ENCODE peak calls at places on chromosomes 7 and 10, in four cellular contexts. One of them, this sample, is unnamed.

GRCh38 chr10:50021646-50022045 is 33.4 kb downstream of the AGAP6 start:
- DNase-seq in GM12878: no peak
- DNase-seq in K562: no peak
- DNase-seq in HepG2: no peak
- DNase-seq in this sample: no peak

GRCh38 chr10:75202321-75203096 is 8.1 kb upstream of the VDAC2 start:
- DNase-seq in K562: no peak
- DNase-seq in GM12878: no peak
- DNase-seq in HepG2: peak
- DNase-seq in this sample: no peak

GRCh38 chr7:99551329-99551728 is 585 bp downstream of the FAM200A start:
- DNase-seq in HepG2: no peak
- DNase-seq in K562: no peak
- DNase-seq in GM12878: no peak
- DNase-seq in this sample: peak

GRCh38 chr10:84370268-84370667 is 41.9 kb downstream of the CCSER2 start:
- DNase-seq in HepG2: no peak
- DNase-seq in GM12878: no peak
- DNase-seq in K562: no peak
- DNase-seq in this sample: no peak

GRCh38 chr10:88661018-88661417 is 3.2 kb upstream of the LIPF start:
- DNase-seq in HepG2: no peak
- DNase-seq in K562: no peak
- DNase-seq in GM12878: no peak
- DNase-seq in this sample: no peak

GRCh38 chr7:135847242-135847641 is 98.6 kb upstream of the FAM180A start:
- DNase-seq in GM12878: no peak
- DNase-seq in HepG2: no peak
- DNase-seq in K562: no peak
- DNase-seq in this sample: no peak

GRCh38 chr7:44077681-44078091 is 4.6 kb downstream of the POLM start:
- DNase-seq in HepG2: no peak
- DNase-seq in GM12878: no peak
- DNase-seq in K562: no peak
- DNase-seq in this sample: no peak

GRCh38 chr7:114087674-114088539 is 169.1 kb upstream of the PPP1R3A start:
- DNase-seq in HepG2: no peak
- DNase-seq in K562: no peak
- DNase-seq in GM12878: no peak
- DNase-seq in this sample: peak

GRCh38 chr10:88038268-88038667 is 174.8 kb downstream of the PTEN start:
- DNase-seq in GM12878: no peak
- DNase-seq in HepG2: no peak
- DNase-seq in K562: no peak
- DNase-seq in this sample: no peak

GRCh38 chr10:51006686-51007085 is 67.6 kb upstream of the PRKG1 start:
- DNase-seq in GM12878: no peak
- DNase-seq in HepG2: no peak
- DNase-seq in K562: no peak
- DNase-seq in this sample: no peak

GRCh38 chr7:21580073-21580521 is 37.3 kb downstream of the DNAH11 start:
- DNase-seq in HepG2: no peak
- DNase-seq in K562: no peak
- DNase-seq in GM12878: peak
- DNase-seq in this sample: no peak

GRCh38 chr10:79940431-79940830 is 8.5 kb downstream of the SFTPD start:
- DNase-seq in GM12878: no peak
- DNase-seq in HepG2: no peak
- DNase-seq in K562: no peak
- DNase-seq in this sample: no peak

GRCh38 chr7:112129655-112130323 is 76.4 kb downstream of the DOCK4 start:
- DNase-seq in HepG2: peak
- DNase-seq in GM12878: no peak
- DNase-seq in K562: no peak
- DNase-seq in this sample: no peak

GRCh38 chr7:155373359-155374273 is 75.9 kb downstream of the INSIG1 start:
- DNase-seq in GM12878: no peak
- DNase-seq in HepG2: no peak
- DNase-seq in K562: no peak
- DNase-seq in this sample: peak

GRCh38 chr7:137480824-137481365 is 137.4 kb upstream of the PTN start:
- DNase-seq in GM12878: no peak
- DNase-seq in K562: no peak
- DNase-seq in HepG2: no peak
- DNase-seq in this sample: no peak

GRCh38 chr7:108263364-108263951 is 133.3 kb upstream of the LAMB4 start:
- DNase-seq in GM12878: no peak
- DNase-seq in HepG2: no peak
- DNase-seq in K562: no peak
- DNase-seq in this sample: no peak

GRCh38 chr10:18666810-18667209 is 7.6 kb downstream of the ARL5B start:
- DNase-seq in GM12878: no peak
- DNase-seq in HepG2: peak
- DNase-seq in K562: no peak
- DNase-seq in this sample: no peak

GRCh38 chr10:130061760-130062159 is 48.9 kb downstream of the C10orf143 start:
- DNase-seq in HepG2: no peak
- DNase-seq in GM12878: no peak
- DNase-seq in K562: no peak
- DNase-seq in this sample: no peak
- TF ChIP-seq NFIC in HepG2: no peak
- TF ChIP-seq NFIC in GM12878: no peak
- TF ChIP-seq NFIC in K562: no peak
- TF ChIP-seq NFIC in this sample: no peak

GRCh38 chr7:157854066-157854891 is 517.5 kb downstream of the DNAJB6 start:
- DNase-seq in GM12878: no peak
- DNase-seq in HepG2: peak
- DNase-seq in K562: no peak
- DNase-seq in this sample: no peak
- TF ChIP-seq NFIC in GM12878: no peak
- TF ChIP-seq NFIC in HepG2: no peak
- TF ChIP-seq NFIC in K562: no peak
- TF ChIP-seq NFIC in this sample: no peak

DNA sequence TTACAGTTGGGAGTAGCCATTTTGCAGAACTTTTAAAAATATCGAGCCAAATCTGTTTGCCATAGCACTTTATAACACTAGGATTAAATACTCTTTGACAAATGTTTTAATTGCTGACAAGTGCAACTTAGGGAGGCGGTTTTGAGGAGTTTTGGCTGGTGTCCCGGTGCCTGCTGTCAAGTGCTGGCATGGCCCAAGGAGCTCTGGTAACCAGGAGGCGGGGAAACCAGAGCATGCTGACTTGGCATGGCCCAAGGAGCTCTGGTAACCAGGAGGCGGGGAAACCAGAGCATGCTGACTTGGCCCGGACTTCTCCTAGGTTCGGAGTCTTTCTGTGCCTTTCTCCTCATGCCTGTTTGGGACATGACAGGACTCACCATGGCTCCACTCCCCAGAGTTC is 30.8 kb upstream of the ZNF32 start:
- DNase-seq in GM12878: no peak
- DNase-seq in HepG2: no peak
- DNase-seq in K562: no peak
- DNase-seq in this sample: no peak
- TF ChIP-seq NFIC in GM12878: no peak
- TF ChIP-seq NFIC in HepG2: no peak
- TF ChIP-seq NFIC in K562: no peak
- TF ChIP-seq NFIC in this sample: no peak

GRCh38 chr7:78081344-78081743 is 282.8 kb downstream of the PHTF2 start:
- DNase-seq in GM12878: no peak
- DNase-seq in K562: no peak
- DNase-seq in HepG2: no peak
- DNase-seq in this sample: no peak

GRCh38 chr7:78080241-78080640 is 281.7 kb downstream of the PHTF2 start:
- DNase-seq in K562: no peak
- DNase-seq in HepG2: no peak
- DNase-seq in GM12878: no peak
- DNase-seq in this sample: no peak

GRCh38 chr7:78080811-78081210 is 282.2 kb downstream of the PHTF2 start:
- DNase-seq in K562: no peak
- DNase-seq in GM12878: no peak
- DNase-seq in HepG2: no peak
- DNase-seq in this sample: no peak

GRCh38 chr7:78082556-78082955 is 284.0 kb downstream of the PHTF2 start:
- DNase-seq in HepG2: no peak
- DNase-seq in K562: no peak
- DNase-seq in GM12878: no peak
- DNase-seq in this sample: no peak

DNA sequence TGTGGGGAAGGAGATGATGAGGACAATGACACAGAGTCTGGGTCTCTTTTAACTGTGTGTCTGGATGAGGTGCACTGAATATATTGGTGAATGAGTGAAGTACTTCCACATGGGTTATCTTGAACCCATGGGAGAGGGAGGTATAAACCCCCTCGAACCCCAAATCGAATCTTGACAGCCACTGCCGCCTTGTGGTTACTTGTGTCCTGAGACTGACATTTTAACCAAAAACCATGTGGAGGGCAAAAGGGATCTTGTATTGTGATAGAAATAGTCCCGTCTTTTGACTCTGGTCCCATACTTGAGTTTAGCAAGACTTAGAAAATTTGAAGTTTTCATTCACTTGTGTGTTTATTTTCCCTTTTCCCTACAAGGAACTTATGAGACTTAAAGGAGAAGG is 283.3 kb downstream of the PHTF2 start:
- DNase-seq in K562: peak
- DNase-seq in GM12878: no peak
- DNase-seq in HepG2: no peak
- DNase-seq in this sample: no peak
- TF ChIP-seq NFIC in K562: no peak
- TF ChIP-seq NFIC in GM12878: no peak
- TF ChIP-seq NFIC in HepG2: no peak
- TF ChIP-seq NFIC in this sample: no peak

GRCh38 chr10:42768581-42769152 is 13.9 kb upstream of the BMS1 start:
- DNase-seq in HepG2: no peak
- DNase-seq in GM12878: no peak
- DNase-seq in K562: peak
- DNase-seq in this sample: no peak

GRCh38 chr10:42767906-42768305 is 14.7 kb upstream of the BMS1 start:
- DNase-seq in HepG2: no peak
- DNase-seq in GM12878: no peak
- DNase-seq in K562: no peak
- DNase-seq in this sample: peak

GRCh38 chr10:42769173-42769572 is 13.4 kb upstream of the BMS1 start:
- DNase-seq in HepG2: no peak
- DNase-seq in K562: no peak
- DNase-seq in GM12878: no peak
- DNase-seq in this sample: no peak

GRCh38 chr10:42769653-42770052 is 12.9 kb upstream of the BMS1 start:
- DNase-seq in GM12878: no peak
- DNase-seq in K562: peak
- DNase-seq in HepG2: no peak
- DNase-seq in this sample: peak
- TF ChIP-seq NFIC in GM12878: no peak
- TF ChIP-seq NFIC in K562: no peak
- TF ChIP-seq NFIC in HepG2: no peak
- TF ChIP-seq NFIC in this sample: no peak

DNA sequence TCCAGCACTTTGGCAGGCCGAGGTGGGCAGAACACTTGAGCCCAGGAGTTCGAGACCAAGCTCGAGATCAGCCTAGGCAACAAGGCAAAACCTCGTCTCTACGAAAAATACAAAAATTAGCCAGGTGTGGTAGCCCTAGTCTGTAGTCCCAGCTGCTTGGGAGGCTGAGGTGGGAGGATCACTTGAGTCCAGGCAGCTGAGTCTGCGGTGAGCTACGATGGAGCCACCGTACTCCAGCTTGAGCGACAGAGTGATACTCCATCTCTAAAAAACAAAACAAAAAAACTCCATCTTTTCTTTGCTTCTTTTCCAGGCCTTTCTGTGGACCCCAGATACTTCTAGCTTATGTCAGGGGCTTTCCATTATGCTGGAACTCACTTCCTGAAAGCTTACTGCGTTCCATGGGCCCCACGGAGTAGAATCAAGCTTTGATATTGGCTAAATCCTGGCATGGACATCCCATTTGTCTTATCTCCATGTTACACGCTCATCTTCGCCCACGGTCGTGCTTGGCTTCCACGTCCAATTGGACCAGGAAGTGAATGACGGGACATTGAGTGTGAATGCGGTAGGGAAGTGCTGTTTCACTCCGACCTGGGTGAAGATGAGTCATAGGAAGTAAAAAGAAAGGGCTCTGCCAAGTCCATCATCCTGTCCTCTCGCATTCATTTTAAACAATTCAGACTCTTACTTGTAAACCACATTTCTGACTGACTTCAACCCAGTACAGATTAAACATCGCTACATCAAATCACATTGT is 45.7 kb downstream of the FAM171A1 start:
- DNase-seq in HepG2: no peak
- DNase-seq in K562: peak
- DNase-seq in GM12878: no peak
- DNase-seq in this sample: no peak
- TF ChIP-seq NFIC in HepG2: no peak
- TF ChIP-seq NFIC in K562: peak
- TF ChIP-seq NFIC in GM12878: no peak
- TF ChIP-seq NFIC in this sample: peak

GRCh38 chr10:21499580-21499909 is 25.9 kb downstream of the SKIDA1 start:
- DNase-seq in K562: no peak
- DNase-seq in GM12878: no peak
- DNase-seq in HepG2: no peak
- DNase-seq in this sample: no peak

GRCh38 chr10:21501731-21502370 is 23.6 kb downstream of the SKIDA1 start:
- DNase-seq in K562: no peak
- DNase-seq in GM12878: no peak
- DNase-seq in HepG2: peak
- DNase-seq in this sample: no peak

GRCh38 chr10:21501109-21501508 is 24.4 kb downstream of the SKIDA1 start:
- DNase-seq in GM12878: no peak
- DNase-seq in K562: no peak
- DNase-seq in HepG2: no peak
- DNase-seq in this sample: no peak

GRCh38 chr10:21499910-21500577 is 25.4 kb downstream of the SKIDA1 start:
- DNase-seq in K562: no peak
- DNase-seq in HepG2: no peak
- DNase-seq in GM12878: no peak
- DNase-seq in this sample: no peak

DNA sequence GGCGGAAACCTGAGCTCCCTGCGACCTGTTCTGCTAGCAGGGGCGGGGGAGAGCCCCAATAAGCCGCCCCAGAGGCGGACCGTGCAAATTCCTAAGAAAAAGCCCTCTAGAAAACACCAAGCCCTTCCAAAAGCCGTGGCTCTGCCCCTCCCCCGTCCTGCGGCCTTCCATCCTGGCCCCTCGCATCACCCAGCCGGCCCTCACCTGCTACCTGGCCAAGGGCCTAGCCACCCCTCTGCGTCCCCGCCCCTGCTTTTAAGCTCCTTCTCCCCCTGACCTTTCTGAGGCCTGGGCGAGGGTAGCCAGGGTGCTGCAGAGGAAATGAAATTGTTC is 24.9 kb downstream of the SKIDA1 start:
- DNase-seq in HepG2: no peak
- DNase-seq in K562: no peak
- DNase-seq in GM12878: no peak
- DNase-seq in this sample: no peak
- TF ChIP-seq NFIC in HepG2: no peak
- TF ChIP-seq NFIC in K562: no peak
- TF ChIP-seq NFIC in GM12878: no peak
- TF ChIP-seq NFIC in this sample: no peak